ENCODE peak calls at places on chromosomes 6 and 20, in eight cellular contexts. One of them, this sample, is unnamed.
A peak's percentile ranks its signal among the peaks of the same experiment; 100 is the strongest.

GRCh38 chr6:137866200-137866913 is 702 bp upstream of the TNFAIP3 start:
- DNase-seq in PC-9: peak; percentile 28
- DNase-seq in EL: no peak
- DNase-seq in GM23248: no peak
- DNase-seq in uterus: no peak
- DNase-seq in left ventricle myocardium inferior: no peak
- DNase-seq in heart right ventricle: no peak
- DNase-seq in NCI-H1048: no peak
- DNase-seq in this sample: no peak

GRCh38 chr6:97189767-97190166 is 93.2 kb downstream of the MMS22L start:
- DNase-seq in left ventricle myocardium inferior: no peak
- DNase-seq in NCI-H1048: no peak
- DNase-seq in EL: peak; percentile 56
- DNase-seq in GM23248: peak; percentile 78
- DNase-seq in heart right ventricle: no peak
- DNase-seq in PC-9: no peak
- DNase-seq in uterus: no peak
- DNase-seq in this sample: no peak

GRCh38 chr20:53736757-53737403 is 143.2 kb upstream of the ZNF217 start:
- DNase-seq in heart right ventricle: peak; percentile 21
- DNase-seq in NCI-H1048: no peak
- DNase-seq in EL: peak; percentile 41
- DNase-seq in PC-9: no peak
- DNase-seq in uterus: no peak
- DNase-seq in left ventricle myocardium inferior: no peak
- DNase-seq in GM23248: peak; percentile 76
- DNase-seq in this sample: no peak

GRCh38 chr6:81696505-81696904 is 56.0 kb downstream of the TENT5A start:
- DNase-seq in EL: peak; percentile 9
- DNase-seq in GM23248: no peak
- DNase-seq in PC-9: peak; percentile 25
- DNase-seq in heart right ventricle: no peak
- DNase-seq in left ventricle myocardium inferior: no peak
- DNase-seq in uterus: no peak
- DNase-seq in NCI-H1048: no peak
- DNase-seq in this sample: peak; percentile 1

GRCh38 chr6:52990342-52990741 is 4.7 kb downstream of the GSTA4 start:
- DNase-seq in left ventricle myocardium inferior: no peak
- DNase-seq in PC-9: no peak
- DNase-seq in uterus: no peak
- DNase-seq in GM23248: peak; percentile 59
- DNase-seq in EL: peak; percentile 31
- DNase-seq in NCI-H1048: no peak
- DNase-seq in heart right ventricle: no peak
- DNase-seq in this sample: no peak

GRCh38 chr6:33313105-33313708 is 671 bp downstream of the TAPBP start:
- DNase-seq in uterus: no peak
- DNase-seq in GM23248: peak; percentile 80
- DNase-seq in NCI-H1048: no peak
- DNase-seq in EL: peak; percentile 47
- DNase-seq in PC-9: peak; percentile 28
- DNase-seq in left ventricle myocardium inferior: peak; percentile 62
- DNase-seq in heart right ventricle: peak; percentile 58
- DNase-seq in this sample: no peak

GRCh38 chr6:35078226-35078850 is 62.8 kb downstream of the TCP11 start:
- DNase-seq in GM23248: no peak
- DNase-seq in left ventricle myocardium inferior: no peak
- DNase-seq in uterus: no peak
- DNase-seq in NCI-H1048: no peak
- DNase-seq in EL: no peak
- DNase-seq in heart right ventricle: no peak
- DNase-seq in PC-9: no peak
- DNase-seq in this sample: no peak

GRCh38 chr6:46954819-46955520 is 33.2 kb upstream of the ADGRF5 start:
- DNase-seq in PC-9: no peak
- DNase-seq in EL: peak; percentile 17
- DNase-seq in uterus: no peak
- DNase-seq in left ventricle myocardium inferior: no peak
- DNase-seq in GM23248: no peak
- DNase-seq in NCI-H1048: no peak
- DNase-seq in heart right ventricle: peak; percentile 10
- DNase-seq in this sample: no peak

GRCh38 chr6:139748353-139749146 is 374.1 kb upstream of the CITED2 start:
- DNase-seq in EL: peak; percentile 70
- DNase-seq in left ventricle myocardium inferior: no peak
- DNase-seq in PC-9: no peak
- DNase-seq in NCI-H1048: no peak
- DNase-seq in uterus: no peak
- DNase-seq in GM23248: no peak
- DNase-seq in heart right ventricle: no peak
- DNase-seq in this sample: no peak

GRCh38 chr6:9101920-9102319 is 666.6 kb upstream of the SLC35B3 start:
- DNase-seq in uterus: no peak
- DNase-seq in left ventricle myocardium inferior: no peak
- DNase-seq in heart right ventricle: no peak
- DNase-seq in EL: no peak
- DNase-seq in PC-9: no peak
- DNase-seq in GM23248: no peak
- DNase-seq in NCI-H1048: no peak
- DNase-seq in this sample: no peak

GRCh38 chr6:159234102-159234553 is 64.9 kb downstream of the FNDC1 start:
- DNase-seq in left ventricle myocardium inferior: no peak
- DNase-seq in uterus: no peak
- DNase-seq in EL: no peak
- DNase-seq in GM23248: no peak
- DNase-seq in PC-9: no peak
- DNase-seq in NCI-H1048: no peak
- DNase-seq in heart right ventricle: no peak
- DNase-seq in this sample: no peak

GRCh38 chr6:94272327-94272726 is 853.0 kb upstream of the EPHA7 start:
- DNase-seq in PC-9: no peak
- DNase-seq in GM23248: no peak
- DNase-seq in NCI-H1048: no peak
- DNase-seq in EL: no peak
- DNase-seq in uterus: no peak
- DNase-seq in heart right ventricle: no peak
- DNase-seq in left ventricle myocardium inferior: no peak
- DNase-seq in this sample: no peak

GRCh38 chr20:38369387-38369786 is 23.1 kb downstream of the LBP start:
- DNase-seq in GM23248: no peak
- DNase-seq in PC-9: no peak
- DNase-seq in left ventricle myocardium inferior: no peak
- DNase-seq in EL: peak; percentile 13
- DNase-seq in uterus: no peak
- DNase-seq in heart right ventricle: no peak
- DNase-seq in NCI-H1048: no peak
- DNase-seq in this sample: no peak

GRCh38 chr6:68704485-68704884 is 69.4 kb downstream of the ADGRB3 start:
- DNase-seq in PC-9: no peak
- DNase-seq in EL: no peak
- DNase-seq in GM23248: no peak
- DNase-seq in heart right ventricle: no peak
- DNase-seq in NCI-H1048: no peak
- DNase-seq in left ventricle myocardium inferior: no peak
- DNase-seq in uterus: no peak
- DNase-seq in this sample: no peak

GRCh38 chr20:14232650-14233049 is 104.8 kb downstream of the FLRT3 start:
- DNase-seq in heart right ventricle: no peak
- DNase-seq in uterus: no peak
- DNase-seq in GM23248: no peak
- DNase-seq in NCI-H1048: no peak
- DNase-seq in EL: no peak
- DNase-seq in PC-9: no peak
- DNase-seq in left ventricle myocardium inferior: no peak
- DNase-seq in this sample: no peak

GRCh38 chr6:67766061-67766460 is 869.0 kb upstream of the ADGRB3 start:
- DNase-seq in heart right ventricle: peak; percentile 9
- DNase-seq in left ventricle myocardium inferior: no peak
- DNase-seq in GM23248: no peak
- DNase-seq in NCI-H1048: no peak
- DNase-seq in PC-9: no peak
- DNase-seq in uterus: no peak
- DNase-seq in EL: no peak
- DNase-seq in this sample: no peak

GRCh38 chr6:130282234-130282995 is 59.7 kb upstream of the SAMD3 start:
- DNase-seq in GM23248: peak; percentile 60
- DNase-seq in EL: peak; percentile 28
- DNase-seq in PC-9: no peak
- DNase-seq in uterus: no peak
- DNase-seq in left ventricle myocardium inferior: no peak
- DNase-seq in NCI-H1048: no peak
- DNase-seq in heart right ventricle: no peak
- DNase-seq in this sample: peak; percentile 1

GRCh38 chr6:157982580-157983438 is 1.1 kb downstream of the SYNJ2 start:
- DNase-seq in GM23248: peak; percentile 74
- DNase-seq in NCI-H1048: no peak
- DNase-seq in heart right ventricle: no peak
- DNase-seq in uterus: no peak
- DNase-seq in PC-9: no peak
- DNase-seq in left ventricle myocardium inferior: no peak
- DNase-seq in EL: peak; percentile 65
- DNase-seq in this sample: no peak

GRCh38 chr6:151614630-151615029 is 120.8 kb downstream of the CCDC170 start:
- DNase-seq in NCI-H1048: no peak
- DNase-seq in EL: no peak
- DNase-seq in left ventricle myocardium inferior: no peak
- DNase-seq in uterus: no peak
- DNase-seq in heart right ventricle: no peak
- DNase-seq in PC-9: no peak
- DNase-seq in GM23248: no peak
- DNase-seq in this sample: no peak

GRCh38 chr20:51797357-51798025 is 4.8 kb downstream of the SALL4 start:
- DNase-seq in heart right ventricle: no peak
- DNase-seq in PC-9: no peak
- DNase-seq in GM23248: no peak
- DNase-seq in NCI-H1048: no peak
- DNase-seq in EL: no peak
- DNase-seq in left ventricle myocardium inferior: no peak
- DNase-seq in uterus: no peak
- DNase-seq in this sample: no peak

GRCh38 chr20:21503345-21503744 is 10.5 kb downstream of the NKX2-2 start:
- DNase-seq in heart right ventricle: no peak
- DNase-seq in NCI-H1048: no peak
- DNase-seq in uterus: no peak
- DNase-seq in EL: peak; percentile 41
- DNase-seq in PC-9: no peak
- DNase-seq in left ventricle myocardium inferior: no peak
- DNase-seq in GM23248: peak; percentile 60
- DNase-seq in this sample: no peak

GRCh38 chr6:22306741-22307466 is 10.1 kb upstream of the PRL start:
- DNase-seq in EL: no peak
- DNase-seq in PC-9: no peak
- DNase-seq in heart right ventricle: no peak
- DNase-seq in uterus: no peak
- DNase-seq in left ventricle myocardium inferior: no peak
- DNase-seq in GM23248: no peak
- DNase-seq in NCI-H1048: no peak
- DNase-seq in this sample: peak; percentile 16

GRCh38 chr6:33815854-33816253 is 12.1 kb upstream of the MLN start:
- DNase-seq in heart right ventricle: no peak
- DNase-seq in uterus: no peak
- DNase-seq in PC-9: no peak
- DNase-seq in GM23248: peak; percentile 29
- DNase-seq in left ventricle myocardium inferior: no peak
- DNase-seq in EL: peak; percentile 25
- DNase-seq in NCI-H1048: no peak
- DNase-seq in this sample: no peak

GRCh38 chr6:29926795-29927427 is 15.4 kb upstream of the HLA-A start:
- DNase-seq in uterus: peak; percentile 78
- DNase-seq in NCI-H1048: no peak
- DNase-seq in PC-9: peak; percentile 63
- DNase-seq in EL: peak; percentile 53
- DNase-seq in left ventricle myocardium inferior: peak; percentile 80
- DNase-seq in GM23248: peak; percentile 84
- DNase-seq in heart right ventricle: peak; percentile 77
- DNase-seq in this sample: no peak

GRCh38 chr6:169808608-169808967 is 57.2 kb downstream of the ERMARD start:
- DNase-seq in NCI-H1048: no peak
- DNase-seq in EL: no peak
- DNase-seq in heart right ventricle: no peak
- DNase-seq in GM23248: no peak
- DNase-seq in uterus: no peak
- DNase-seq in PC-9: no peak
- DNase-seq in left ventricle myocardium inferior: no peak
- DNase-seq in this sample: no peak

GRCh38 chr20:44742304-44743079 is 3.2 kb upstream of the KCNK15 start:
- DNase-seq in EL: no peak
- DNase-seq in PC-9: no peak
- DNase-seq in left ventricle myocardium inferior: no peak
- DNase-seq in GM23248: no peak
- DNase-seq in heart right ventricle: no peak
- DNase-seq in NCI-H1048: no peak
- DNase-seq in uterus: no peak
- DNase-seq in this sample: no peak

GRCh38 chr6:44933113-44933512 is 395.0 kb upstream of the RUNX2 start:
- DNase-seq in left ventricle myocardium inferior: no peak
- DNase-seq in uterus: no peak
- DNase-seq in NCI-H1048: no peak
- DNase-seq in GM23248: no peak
- DNase-seq in heart right ventricle: no peak
- DNase-seq in EL: no peak
- DNase-seq in PC-9: no peak
- DNase-seq in this sample: no peak

GRCh38 chr20:25285091-25285647 is 37.3 kb downstream of the PYGB start:
- DNase-seq in EL: no peak
- DNase-seq in PC-9: no peak
- DNase-seq in NCI-H1048: no peak
- DNase-seq in uterus: peak; percentile 11
- DNase-seq in GM23248: no peak
- DNase-seq in left ventricle myocardium inferior: peak; percentile 4
- DNase-seq in heart right ventricle: peak; percentile 4
- DNase-seq in this sample: no peak

This sample was measured in NT2/D1.